ENCODE peak calls at places on chromosome 15, in six cellular contexts. Q is cardiac fibroblast, G is right lobe of liver, P is HFFc6, R is NB4, D is AG10803. F is an unnamed sample.

GRCh38 chr15:97604673-97605072 is 355.8 kb upstream of the ARRDC4 start:
- DNase-seq in R (no peak), G (no peak), D (no peak), P (no peak), Q (no peak), F (no peak)

GRCh38 chr15:100355342-100355741 is 13.6 kb upstream of the ADAMTS17 start:
- DNase-seq in P (no peak), G (no peak), Q (no peak), R (no peak), D (no peak), F (no peak)

GRCh38 chr15:79769081-79769481 is 127.7 kb downstream of the MTHFS start:
- DNase-seq in P (peak; percentile 9), D (peak; percentile 38), R (peak; percentile 46), G (no peak), Q (peak; percentile 9), F (no peak)

GRCh38 chr15:85691350-85692240 is 103.1 kb downstream of the KLHL25 start:
- DNase-seq in D (no peak), R (no peak), P (no peak), G (no peak), Q (no peak), F (no peak)

GRCh38 chr15:25368855-25369254 is 70.0 kb downstream of the UBE3A start:
- DNase-seq in R (no peak), P (no peak), Q (peak; percentile 41), G (no peak), D (peak; percentile 35), F (no peak)

GRCh38 chr15:88872106-88872505 is 23.2 kb downstream of the HAPLN3 start:
- DNase-seq in R (no peak), P (no peak), Q (no peak), G (no peak), D (no peak), F (no peak)

GRCh38 chr15:86691091-86691490 is 611.4 kb downstream of the AGBL1 start:
- DNase-seq in G (no peak), P (no peak), Q (no peak), D (no peak), R (peak; percentile 34), F (no peak)

GRCh38 chr15:91967935-91968605 is 114.6 kb downstream of the SLCO3A1 start:
- DNase-seq in Q (no peak), P (no peak), D (peak; percentile 8), G (no peak), R (no peak), F (no peak)

GRCh38 chr15:100694381-100695012 is 92.1 kb downstream of the ASB7 start:
- DNase-seq in G (no peak), R (no peak), P (no peak), D (peak; percentile 34), Q (no peak), F (no peak)

GRCh38 chr15:86201313-86202008 is 121.8 kb downstream of the AGBL1 start:
- DNase-seq in P (no peak), Q (no peak), R (no peak), G (no peak), D (no peak), F (no peak)

GRCh38 chr15:60083318-60083717 is 79.2 kb downstream of the FOXB1 start:
- DNase-seq in P (no peak), D (no peak), G (no peak), Q (peak; percentile 56), R (no peak), F (no peak)

GRCh38 chr15:47331796-47332480 is 385.4 kb upstream of the SEMA6D start:
- DNase-seq in R (no peak), D (peak; percentile 50), G (no peak), P (peak; percentile 42), Q (peak; percentile 59), F (no peak)

GRCh38 chr15:99213187-99213811 is 36.1 kb downstream of the TTC23 start:
- DNase-seq in R (peak; percentile 64), D (peak; percentile 69), Q (peak; percentile 80), G (peak; percentile 77), P (peak; percentile 68), F (no peak)

GRCh38 chr15:72285927-72286516 is 13.7 kb upstream of the PARP6 start:
- DNase-seq in R (peak; percentile 64), D (peak; percentile 33), Q (peak; percentile 48), G (no peak), P (no peak), F (no peak)

GRCh38 chr15:25763954-25764353 is 99.2 kb downstream of the ATP10A start:
- DNase-seq in P (no peak), R (no peak), G (no peak), D (no peak), Q (no peak), F (no peak)

GRCh38 chr15:25710184-25710583 is 152.9 kb downstream of the ATP10A start:
- DNase-seq in D (peak; percentile 13), Q (peak; percentile 19), P (no peak), R (peak; percentile 31), G (peak; percentile 64), F (peak; percentile 76)

GRCh38 chr15:79680721-79681120 is 216.1 kb downstream of the MTHFS start:
- DNase-seq in P (peak; percentile 68), Q (peak; percentile 94), R (no peak), D (peak; percentile 68), G (no peak), F (no peak)

GRCh38 chr15:64874131-64874530 is 32.4 kb downstream of the PLEKHO2 start:
- DNase-seq in P (no peak), R (no peak), D (no peak), G (no peak), Q (no peak), F (no peak)
- TF ChIP-seq CTCF in P (no peak), R (no peak), D (no peak), G (no peak), Q (no peak), F (no peak)

GRCh38 chr15:63473999-63474809 is 30.2 kb upstream of the USP3 start:
- DNase-seq in P (peak; percentile 69), Q (peak; percentile 68), G (peak; percentile 88), D (peak; percentile 61), R (no peak), F (no peak)
- TF ChIP-seq CTCF in P (peak; percentile 32), Q (no peak), G (no peak), D (no peak), R (no peak), F (no peak)

DNA sequence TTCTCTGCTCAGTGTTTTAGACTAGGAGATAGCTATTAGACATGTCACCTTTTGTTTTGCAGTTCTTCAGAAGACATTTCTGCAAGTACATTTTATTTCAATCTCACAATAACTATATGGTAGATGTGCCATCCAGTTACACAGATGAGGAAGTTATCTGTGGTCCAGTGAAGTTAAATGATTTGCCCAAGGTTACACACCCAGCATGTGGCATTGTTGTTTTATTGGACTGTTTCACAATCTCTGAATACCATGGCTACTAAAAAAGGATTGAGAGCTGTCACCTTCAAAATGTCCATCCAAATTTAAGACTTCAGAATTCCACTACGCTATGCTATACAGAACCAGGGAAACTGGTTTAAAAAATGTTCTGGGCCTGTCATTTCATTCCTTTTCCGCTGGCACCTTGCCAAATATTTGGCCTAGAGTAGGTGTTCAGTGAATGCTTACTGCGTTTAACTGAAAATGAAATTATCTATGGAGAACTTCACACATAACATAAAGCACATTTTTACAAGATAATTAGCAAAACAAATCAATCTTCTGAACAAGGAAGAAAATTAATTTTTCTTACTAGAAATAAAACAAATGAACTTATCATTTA is 20.2 kb downstream of the TM6SF1 start:
- DNase-seq in R (peak; percentile 28), D (no peak), P (no peak), G (no peak), Q (peak; percentile 11), F (no peak)
- TF ChIP-seq CTCF in R (no peak), D (no peak), P (no peak), G (no peak), Q (no peak), F (no peak)

DNA sequence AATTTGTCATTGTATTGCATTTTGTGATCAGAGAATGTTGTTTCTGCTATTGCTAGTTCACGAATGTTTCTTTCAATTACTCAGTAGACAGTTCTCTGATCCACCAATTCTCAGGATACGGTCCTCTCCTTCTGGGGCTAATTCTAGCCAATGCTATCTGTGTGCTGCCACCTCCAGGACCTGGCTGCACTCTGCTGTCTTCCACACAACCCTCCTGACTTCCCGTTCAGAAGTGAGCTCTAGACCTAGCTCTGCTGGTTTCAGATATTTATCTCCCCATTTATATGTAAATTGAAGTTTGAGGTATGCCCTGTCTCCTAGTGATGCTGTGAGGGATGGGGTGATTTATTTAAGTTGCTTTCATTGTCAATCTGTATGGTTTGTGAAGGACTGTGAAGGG is 21.7 kb upstream of the UBL7 start:
- DNase-seq in Q (no peak), G (no peak), D (no peak), R (peak; percentile 28), P (no peak), F (no peak)
- TF ChIP-seq CTCF in Q (no peak), G (no peak), D (peak; percentile 24), R (peak; percentile 19), P (peak; percentile 24), F (peak; percentile 30)

GRCh38 chr15:45185069-45185779 is 2.5 kb downstream of the SHF start:
- DNase-seq in G (no peak), D (no peak), R (no peak), Q (no peak), P (no peak), F (no peak)

GRCh38 chr15:45186771-45187577 is 792 bp downstream of the SHF start:
- DNase-seq in P (no peak), R (no peak), D (no peak), Q (no peak), G (peak; percentile 78), F (no peak)

GRCh38 chr15:45187894-45188830 is at the start of gene SHF:
- DNase-seq in R (peak; percentile 49), G (no peak), P (no peak), D (peak; percentile 29), Q (peak; percentile 9), F (no peak)

GRCh38 chr15:45185903-45186770 is 1.6 kb downstream of the SHF start:
- DNase-seq in D (peak; percentile 38), G (no peak), R (no peak), Q (no peak), P (peak; percentile 12), F (no peak)

GRCh38 chr15:45187578-45187893 is 230 bp downstream of the SHF start:
- DNase-seq in R (no peak), G (no peak), P (no peak), D (no peak), Q (no peak), F (no peak)
- TF ChIP-seq CTCF in R (no peak), G (no peak), P (no peak), D (no peak), Q (no peak), F (peak; percentile 29)

GRCh38 chr15:78321041-78321570 is 19.0 kb upstream of the CRABP1 start:
- DNase-seq in R (no peak), Q (no peak), G (no peak), D (no peak), P (no peak), F (no peak)
- TF ChIP-seq CTCF in R (no peak), Q (no peak), G (no peak), D (no peak), P (no peak), F (no peak)

F was measured in chondrocyte.